ENCODE peak calls at places on chromosomes 4 and X, in four cellular contexts. W is HepG2, H is uterus, K is adrenal gland. J is an unnamed sample.
A peak's percentile ranks its signal among the peaks of the same experiment; 100 is the strongest.

GRCh38 chrX:18897611-18898010 is 86.3 kb downstream of the PHKA2 start:
- DNase-seq in W (no peak), H (no peak), K (no peak), J (no peak)

GRCh38 chr4:176534566-176534965 is 214.8 kb downstream of the SPCS3 start:
- DNase-seq in W (no peak), H (no peak), K (no peak), J (peak; percentile 43)

GRCh38 chrX:45765726-45766125 is 565.0 kb upstream of the DIPK2B start:
- DNase-seq in W (no peak), H (no peak), K (no peak), J (peak; percentile 35)

GRCh38 chr4:82630079-82630478 is 68.3 kb upstream of the TMEM150C start:
- DNase-seq in W (no peak), H (no peak), K (no peak), J (no peak)

GRCh38 chr4:76543378-76543777 is 108.3 kb downstream of the SHROOM3 start:
- DNase-seq in W (no peak), H (no peak), K (no peak), J (no peak)

GRCh38 chr4:52038109-52038912 is at the start of gene SGCB:
- DNase-seq in W (no peak), H (peak; percentile 67), K (peak; percentile 64), J (peak; percentile 29)

GRCh38 chrX:150508461-150509367 is 59.7 kb upstream of the MTM1 start:
- DNase-seq in W (no peak), H (peak; percentile 58), K (peak; percentile 88), J (no peak)

GRCh38 chrX:153731117-153731844 is 6.6 kb downstream of the ABCD1 start:
- DNase-seq in W (peak; percentile 65), H (no peak), K (no peak), J (peak; percentile 45)

GRCh38 chrX:9207142-9207541 is 173.2 kb upstream of the FAM9B start:
- DNase-seq in W (no peak), H (peak; percentile 29), K (peak; percentile 55), J (no peak)

GRCh38 chrX:131762802-131763234 is 218.9 kb downstream of the OR13H1 start:
- DNase-seq in W (no peak), H (peak; percentile 55), K (no peak), J (no peak)

GRCh38 chr4:176778063-176778462 is 14.7 kb downstream of the VEGFC start:
- DNase-seq in W (no peak), H (no peak), K (no peak), J (no peak)

GRCh38 chrX:153582896-153583295 is 16.0 kb downstream of the CCNQ start:
- DNase-seq in W (peak; percentile 7), H (no peak), K (peak; percentile 56), J (peak; percentile 89)

GRCh38 chrX:86146102-86146501 is 2.1 kb upstream of the DACH2 start:
- DNase-seq in W (no peak), H (no peak), K (no peak), J (no peak)

GRCh38 chr4:128721896-128722295 is 87.6 kb upstream of the JADE1 start:
- DNase-seq in W (no peak), H (no peak), K (no peak), J (no peak)

GRCh38 chr4:116275006-116275405 is 810.4 kb downstream of the TRAM1L1 start:
- DNase-seq in W (no peak), H (no peak), K (no peak), J (no peak)

GRCh38 chr4:41216294-41217019 is 2.1 kb upstream of the APBB2 start:
- DNase-seq in W (peak; percentile 84), H (peak; percentile 78), K (peak; percentile 83), J (peak; percentile 86)
- TF ChIP-seq POLR2A in W (peak; percentile 71), H (peak; percentile 60), K (peak; percentile 75), J (no peak)

GRCh38 chr4:134024251-134024650 is 177.3 kb downstream of the PABPC4L start:
- DNase-seq in W (peak; percentile 43), H (no peak), K (no peak), J (peak; percentile 32)
- TF ChIP-seq CTCF in W (peak; percentile 41), H (no peak), K (no peak), J (peak; percentile 34)

DNA sequence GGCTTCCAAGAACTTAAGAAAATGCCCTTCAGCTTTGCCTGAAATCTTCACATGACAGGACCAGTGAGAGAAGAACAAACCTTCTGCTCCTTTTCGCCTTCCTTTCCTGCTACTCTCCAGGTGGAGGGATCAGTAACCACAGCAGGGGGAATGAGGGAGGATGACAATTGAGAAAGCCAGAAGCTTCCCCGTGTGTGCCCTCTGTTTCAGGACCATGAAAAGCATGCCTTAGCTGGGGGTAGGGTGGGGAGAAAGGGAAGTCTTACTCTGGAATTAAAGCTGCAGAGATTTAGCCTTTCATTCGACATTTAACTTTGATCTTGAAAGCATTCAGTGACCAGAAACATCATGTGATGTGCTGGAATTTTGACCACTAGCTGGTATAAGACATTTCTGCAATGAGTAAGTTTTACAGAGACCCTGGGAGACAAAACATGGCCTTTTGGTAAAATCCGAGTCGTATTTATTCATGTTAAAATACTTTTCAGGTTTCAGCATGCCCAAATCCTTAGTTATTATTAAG is 10.6 kb upstream of the PUDP start:
- DNase-seq in W (no peak), H (no peak), K (no peak), J (no peak)
- TF ChIP-seq POLR2A in W (no peak), H (no peak), K (no peak), J (no peak)

GRCh38 chrX:40149286-40150175 is 51.8 kb upstream of the BCOR start:
- DNase-seq in W (no peak), H (no peak), K (no peak), J (no peak)

GRCh38 chrX:40151211-40152172 is 53.7 kb upstream of the BCOR start:
- DNase-seq in W (no peak), H (no peak), K (no peak), J (no peak)

GRCh38 chrX:40148439-40149285 is 50.9 kb upstream of the BCOR start:
- DNase-seq in W (no peak), H (no peak), K (no peak), J (peak; percentile 90)

GRCh38 chrX:40152173-40152705 is 54.5 kb upstream of the BCOR start:
- DNase-seq in W (no peak), H (peak; percentile 20), K (no peak), J (no peak)

DNA sequence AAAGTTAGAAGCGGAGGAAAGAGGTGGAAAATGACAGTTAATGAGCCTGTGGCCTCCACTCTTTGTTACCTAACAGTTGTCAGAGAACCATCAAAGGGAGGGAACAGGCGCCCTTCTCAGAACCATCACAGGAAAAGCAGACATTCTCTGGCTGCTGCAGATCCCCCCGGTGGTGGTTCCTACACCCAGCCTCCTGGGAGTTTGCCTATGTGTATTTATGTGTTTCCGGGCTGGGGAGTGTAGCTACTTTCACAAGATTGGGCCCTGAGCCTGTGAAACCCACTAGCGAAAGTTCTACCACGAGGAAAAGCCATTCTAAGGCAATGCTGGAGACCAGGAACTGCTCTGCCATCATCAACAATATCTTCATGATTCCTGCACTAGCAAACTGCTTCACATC is 52.7 kb upstream of the BCOR start:
- DNase-seq in W (no peak), H (no peak), K (no peak), J (peak; percentile 82)
- TF ChIP-seq CTCF in W (no peak), H (no peak), K (no peak), J (no peak)

DNA sequence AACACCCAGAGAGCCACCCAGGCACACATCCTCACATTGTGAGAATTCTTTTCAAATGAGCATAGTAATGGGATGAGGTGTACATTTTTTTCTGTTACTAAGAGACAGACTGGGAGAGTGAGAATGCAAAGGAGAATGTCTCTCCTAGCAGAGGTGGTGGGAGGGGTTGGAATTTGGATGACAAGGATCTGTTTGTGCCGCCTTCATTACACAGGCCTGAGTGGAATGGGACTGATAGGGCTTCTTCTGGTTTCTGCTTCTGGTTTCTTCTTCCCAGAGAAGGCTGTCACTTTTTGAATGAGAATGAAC is 55.3 kb downstream of the C4orf51 start:
- DNase-seq in W (peak; percentile 47), H (no peak), K (no peak), J (no peak)
- TF ChIP-seq POLR2A in W (no peak), H (no peak), K (no peak), J (no peak)

GRCh38 chr4:8522160-8523120 is 57.8 kb upstream of the GPR78 start:
- DNase-seq in W (no peak), H (no peak), K (no peak), J (no peak)

GRCh38 chr4:8526363-8526855 is 53.8 kb upstream of the GPR78 start:
- DNase-seq in W (no peak), H (no peak), K (no peak), J (no peak)

GRCh38 chr4:8523175-8523574 is 57.0 kb upstream of the GPR78 start:
- DNase-seq in W (no peak), H (no peak), K (no peak), J (no peak)

GRCh38 chr4:8525383-8526120 is 54.6 kb upstream of the GPR78 start:
- DNase-seq in W (no peak), H (no peak), K (no peak), J (no peak)

DNA sequence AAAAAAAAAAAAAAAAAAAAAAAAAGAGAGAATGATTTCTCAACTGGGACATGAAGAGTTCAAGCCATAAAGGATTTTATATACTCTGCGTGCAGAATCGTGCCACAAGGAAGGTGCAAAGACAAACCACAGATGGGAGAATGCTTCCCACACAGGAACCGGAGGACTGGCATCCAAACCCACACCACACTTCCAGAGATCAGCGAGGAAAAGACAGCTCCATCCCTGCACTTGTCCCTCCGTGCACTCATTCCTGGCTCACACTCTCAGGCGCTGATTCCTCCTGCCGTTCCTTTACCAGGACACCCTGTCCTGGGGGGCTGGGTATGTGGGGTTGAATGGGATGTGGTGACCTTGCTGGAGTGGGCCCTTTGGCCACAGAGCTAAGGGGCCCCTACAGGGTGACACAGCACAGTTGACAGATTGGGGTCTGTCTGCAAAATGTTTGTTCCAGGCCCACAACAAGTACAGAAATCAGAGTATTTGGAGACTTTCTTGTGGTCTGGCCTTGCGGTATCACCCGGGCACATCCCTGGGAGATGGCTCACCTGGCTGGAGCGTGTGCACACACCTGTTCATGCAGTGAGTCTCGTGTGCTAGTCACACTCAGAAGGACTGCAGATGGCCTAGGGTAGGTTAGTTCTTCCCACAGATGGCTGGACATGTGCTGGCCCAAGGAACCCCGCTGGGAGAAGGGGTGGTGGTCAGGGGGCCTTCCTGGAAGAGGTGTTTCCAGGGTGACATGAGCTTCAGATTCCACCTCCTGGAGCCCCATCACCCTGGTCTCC is 55.4 kb upstream of the GPR78 start:
- DNase-seq in W (no peak), H (no peak), K (no peak), J (no peak)
- TF ChIP-seq CTCF in W (no peak), H (no peak), K (no peak), J (no peak)